ENCODE peak calls at places on chromosomes 2 and 18, in nine cellular contexts. D, Q, M, G, I, L, N, C and F are unnamed samples.

GRCh38 chr18:48564139-48564538 is 25.3 kb downstream of the CTIF start:
- DNase-seq in D (no peak), Q (no peak), M (no peak), G (no peak), I (no peak), L (no peak), N (no peak), C (no peak), F (no peak)

GRCh38 chr18:31610841-31611240 is 19.2 kb downstream of the TTR start:
- DNase-seq in D (peak), Q (peak), M (no peak), G (no peak), I (peak), L (peak), N (no peak), C (peak), F (no peak)

GRCh38 chr2:45688479-45689298 is 37.2 kb downstream of the PRKCE start:
- DNase-seq in D (no peak), Q (no peak), M (no peak), G (no peak), I (no peak), L (no peak), N (no peak), C (no peak), F (no peak)

GRCh38 chr18:49704334-49704733 is 109.0 kb downstream of the ACAA2 start:
- DNase-seq in D (no peak), Q (no peak), M (no peak), G (no peak), I (no peak), L (no peak), N (no peak), C (no peak), F (no peak)

GRCh38 chr2:102050854-102051391 is 59.2 kb downstream of the IL1R2 start:
- DNase-seq in D (no peak), Q (peak), M (no peak), G (no peak), I (no peak), L (no peak), N (no peak), C (peak), F (peak)

GRCh38 chr2:230234845-230235244 is 9.3 kb downstream of the SP140 start:
- DNase-seq in D (no peak), Q (no peak), M (no peak), G (no peak), I (no peak), L (no peak), N (peak), C (no peak), F (no peak)

GRCh38 chr2:109554758-109555157 is 59.0 kb downstream of the SEPTIN10 start:
- DNase-seq in D (no peak), Q (peak), M (no peak), G (no peak), I (no peak), L (no peak), N (no peak), C (no peak), F (no peak)

GRCh38 chr2:85753525-85754312 is at the start of gene ATOH8:
- DNase-seq in D (no peak), Q (peak), M (no peak), G (no peak), I (peak), L (peak), N (no peak), C (peak), F (no peak)

GRCh38 chr18:80044072-80044471 is 9.8 kb downstream of the RBFA start:
- DNase-seq in D (no peak), Q (peak), M (no peak), G (no peak), I (no peak), L (no peak), N (no peak), C (no peak), F (no peak)

GRCh38 chr2:207122914-207123744 is 42.6 kb downstream of the KLF7 start:
- DNase-seq in D (peak), Q (no peak), M (no peak), G (no peak), I (no peak), L (peak), N (no peak), C (no peak), F (no peak)

GRCh38 chr2:168510125-168510756 is 54.2 kb downstream of the CERS6 start:
- DNase-seq in D (no peak), Q (no peak), M (no peak), G (no peak), I (no peak), L (no peak), N (no peak), C (no peak), F (no peak)

GRCh38 chr2:74181739-74182138 is 3.1 kb upstream of the MOB1A start:
- DNase-seq in D (no peak), Q (no peak), M (no peak), G (no peak), I (peak), L (no peak), N (peak), C (peak), F (peak)

GRCh38 chr2:26002617-26003310 is 20.5 kb upstream of the KIF3C start:
- DNase-seq in D (no peak), Q (no peak), M (no peak), G (no peak), I (no peak), L (no peak), N (no peak), C (no peak), F (peak)

GRCh38 chr18:12748671-12749070 is 45.8 kb downstream of the PSMG2 start:
- DNase-seq in D (no peak), Q (no peak), M (no peak), G (no peak), I (no peak), L (no peak), N (no peak), C (no peak), F (no peak)

GRCh38 chr2:241944821-241945220 is 75.3 kb downstream of the RTP5 start:
- DNase-seq in D (no peak), Q (no peak), M (no peak), G (no peak), I (no peak), L (no peak), N (no peak), C (no peak), F (no peak)

GRCh38 chr2:237700583-237701032 is 73.2 kb downstream of the LRRFIP1 start:
- DNase-seq in D (no peak), Q (no peak), M (no peak), G (no peak), I (peak), L (peak), N (peak), C (no peak), F (no peak)

GRCh38 chr2:1988049-1988448 is 243.7 kb upstream of the PXDN start:
- DNase-seq in D (no peak), Q (no peak), M (no peak), G (no peak), I (no peak), L (no peak), N (no peak), C (no peak), F (no peak)

GRCh38 chr2:113888641-113889470 is 1.0 kb upstream of the ACTR3 start:
- DNase-seq in D (no peak), Q (no peak), M (no peak), G (no peak), I (no peak), L (peak), N (no peak), C (no peak), F (no peak)

GRCh38 chr18:4704766-4705165 is 249.7 kb upstream of the DLGAP1 start:
- DNase-seq in D (no peak), Q (no peak), M (no peak), G (no peak), I (no peak), L (no peak), N (no peak), C (no peak), F (no peak)

GRCh38 chr2:158071018-158071417 is 30.7 kb upstream of the UPP2 start:
- DNase-seq in D (no peak), Q (no peak), M (no peak), G (no peak), I (no peak), L (no peak), N (no peak), C (no peak), F (no peak)

GRCh38 chr2:74892609-74893008 is 58.7 kb downstream of the HK2 start:
- DNase-seq in D (no peak), Q (no peak), M (no peak), G (no peak), I (no peak), L (no peak), N (no peak), C (no peak), F (no peak)

GRCh38 chr18:3015203-3015590 is 2.3 kb upstream of the LPIN2 start:
- DNase-seq in D (peak), Q (peak), M (peak), G (peak), I (no peak), L (no peak), N (no peak), C (peak), F (peak)

GRCh38 chr2:152387046-152387445 is 52.1 kb downstream of the FMNL2 start:
- DNase-seq in D (no peak), Q (no peak), M (no peak), G (no peak), I (peak), L (no peak), N (no peak), C (no peak), F (no peak)

GRCh38 chr2:191679818-191680600 is 2.1 kb downstream of the NABP1 start:
- DNase-seq in D (peak), Q (no peak), M (no peak), G (peak), I (no peak), L (no peak), N (no peak), C (no peak), F (peak)

GRCh38 chr2:24485191-24485590 is 5.9 kb upstream of the NCOA1 start:
- DNase-seq in D (no peak), Q (no peak), M (no peak), G (no peak), I (no peak), L (no peak), N (no peak), C (no peak), F (no peak)
- TF ChIP-seq REST in D (no peak), Q (no peak), M (no peak), G (no peak), I (no peak), L (no peak), N (no peak), C (no peak), F (no peak)

GRCh38 chr2:240467659-240468299 is 32.3 kb downstream of the GPC1 start:
- DNase-seq in D (no peak), Q (no peak), M (no peak), G (no peak), I (peak), L (no peak), N (no peak), C (no peak), F (no peak)

GRCh38 chr2:240465268-240465764 is 29.9 kb downstream of the GPC1 start:
- DNase-seq in D (no peak), Q (no peak), M (no peak), G (no peak), I (no peak), L (no peak), N (no peak), C (no peak), F (no peak)

GRCh38 chr2:240465765-240466578 is 30.5 kb downstream of the GPC1 start:
- DNase-seq in D (no peak), Q (no peak), M (no peak), G (no peak), I (peak), L (no peak), N (no peak), C (no peak), F (no peak)

GRCh38 chr2:240467149-240467642 is 31.7 kb downstream of the GPC1 start:
- DNase-seq in D (no peak), Q (no peak), M (no peak), G (no peak), I (peak), L (no peak), N (no peak), C (no peak), F (no peak)

GRCh38 chr2:240466579-240467148 is 31.2 kb downstream of the GPC1 start:
- DNase-seq in D (no peak), Q (no peak), M (no peak), G (no peak), I (peak), L (no peak), N (no peak), C (no peak), F (no peak)
- H3K27ac ChIP-seq in D (no peak), Q (no peak), M (no peak), G (no peak), I (no peak), L (no peak), N (no peak), C (no peak), F (no peak)

GRCh38 chr2:15950088-15950952 is 10.0 kb downstream of the MYCN start:
- DNase-seq in D (no peak), Q (no peak), M (no peak), G (no peak), I (no peak), L (no peak), N (no peak), C (no peak), F (no peak)
- TF ChIP-seq REST in D (no peak), Q (no peak), M (no peak), G (no peak), I (no peak), L (no peak), N (no peak), C (no peak), F (no peak)

GRCh38 chr2:232728785-232729184 is 31.7 kb downstream of the GIGYF2 start:
- DNase-seq in D (no peak), Q (no peak), M (no peak), G (no peak), I (no peak), L (no peak), N (no peak), C (no peak), F (no peak)

GRCh38 chr2:232731470-232731869 is 34.3 kb downstream of the GIGYF2 start:
- DNase-seq in D (no peak), Q (no peak), M (no peak), G (no peak), I (no peak), L (no peak), N (no peak), C (no peak), F (no peak)
- H3K27ac ChIP-seq in D (no peak), Q (no peak), M (no peak), G (no peak), I (peak), L (no peak), N (no peak), C (no peak), F (no peak)

DNA sequence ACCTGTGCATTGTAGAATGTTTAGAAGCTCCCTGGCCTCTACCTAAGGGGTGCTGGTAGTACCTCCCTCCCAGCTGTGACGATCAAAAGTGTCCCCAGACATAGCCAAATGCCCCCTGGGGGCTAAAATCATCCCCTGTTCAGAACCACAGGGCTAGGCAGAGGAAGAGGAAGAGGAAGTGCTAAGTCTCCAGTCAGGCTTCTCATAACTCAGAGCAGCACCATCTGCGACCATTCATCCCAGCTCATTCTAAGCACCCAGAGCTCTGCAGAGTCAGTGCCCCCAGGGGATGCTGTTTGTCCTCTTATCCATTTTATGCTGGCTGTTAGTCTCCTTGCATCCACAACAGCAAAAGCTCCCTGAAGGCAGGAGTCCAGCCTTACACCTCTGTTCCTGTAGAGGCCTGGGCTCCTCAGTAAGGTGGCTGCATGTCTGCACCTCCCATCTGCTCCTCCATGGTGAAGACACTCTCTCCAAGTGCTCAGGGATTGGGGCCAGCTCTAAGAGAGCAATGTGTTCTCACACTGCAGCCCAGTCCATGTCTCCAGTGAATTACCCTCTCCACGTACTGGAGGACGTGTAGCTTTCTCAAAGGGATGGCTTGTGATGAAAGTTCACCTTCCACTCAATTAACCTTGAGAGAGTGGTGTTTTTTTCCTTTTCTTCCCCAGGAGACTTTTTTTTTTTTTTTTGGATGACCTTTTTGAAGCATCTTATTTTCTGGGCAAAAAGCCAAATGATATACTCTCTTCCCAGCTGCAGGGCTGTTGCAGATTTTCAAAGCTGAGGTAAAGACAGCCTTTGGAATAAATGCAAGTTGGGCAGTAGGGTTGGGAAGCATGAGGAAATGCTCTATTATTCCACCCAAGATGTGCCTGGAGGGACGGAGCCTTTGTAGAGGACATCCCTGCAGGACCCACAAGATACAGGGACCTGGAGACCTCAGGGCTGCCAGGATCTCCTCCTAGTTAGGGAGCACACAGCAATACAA is 158.9 kb upstream of the SLC14A2 start:
- DNase-seq in D (no peak), Q (no peak), M (no peak), G (no peak), I (no peak), L (no peak), N (no peak), C (no peak), F (no peak)
- TF ChIP-seq REST in D (no peak), Q (no peak), M (no peak), G (no peak), I (no peak), L (no peak), N (no peak), C (no peak), F (no peak)

DNA sequence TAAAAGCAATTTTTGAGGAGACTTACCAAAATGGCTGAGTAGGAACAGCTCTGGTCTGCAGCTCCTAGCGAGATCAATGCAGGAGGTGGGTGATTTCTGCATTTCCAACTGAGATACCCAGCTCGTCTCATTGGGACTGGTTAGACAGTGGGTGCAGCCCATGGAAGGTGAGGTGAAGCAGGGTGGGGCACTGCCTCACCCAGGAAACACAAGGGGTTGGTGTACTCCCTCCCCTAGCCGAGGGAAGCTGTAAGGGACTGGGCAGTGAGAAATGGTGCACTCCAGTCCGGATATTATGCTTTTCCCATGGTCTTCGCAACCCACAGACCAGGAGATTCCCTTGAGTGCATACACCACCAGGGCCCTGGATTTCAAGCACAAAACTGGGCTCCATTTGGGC is 419.0 kb downstream of the NUP35 start:
- DNase-seq in D (no peak), Q (no peak), M (no peak), G (no peak), I (no peak), L (no peak), N (no peak), C (no peak), F (no peak)
- H3K27ac ChIP-seq in D (no peak), Q (no peak), M (no peak), G (no peak), I (no peak), L (no peak), N (no peak), C (no peak), F (no peak)

DNA sequence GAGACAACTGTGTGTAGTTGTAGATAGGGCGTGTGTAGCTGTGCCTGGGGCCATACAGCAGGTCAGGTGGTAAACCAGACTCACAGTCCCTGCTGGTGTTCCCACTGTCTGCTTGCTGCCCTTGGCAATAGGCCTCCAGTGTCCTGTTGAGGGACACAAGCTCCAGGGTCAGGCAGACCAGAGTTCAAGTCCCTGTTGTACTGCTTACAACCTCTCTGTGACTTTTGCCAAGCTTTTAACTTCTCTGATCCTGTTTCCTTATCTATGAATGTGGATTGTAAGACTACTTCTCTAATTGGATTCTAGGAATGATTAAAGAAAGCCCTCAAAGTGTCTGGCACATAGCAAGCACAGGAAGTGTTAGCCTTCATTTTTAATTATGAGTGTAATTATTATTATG is 68.6 kb downstream of the MERTK start:
- DNase-seq in D (no peak), Q (no peak), M (no peak), G (no peak), I (no peak), L (no peak), N (no peak), C (no peak), F (no peak)
- TF ChIP-seq REST in D (no peak), Q (no peak), M (no peak), G (no peak), I (no peak), L (no peak), N (no peak), C (no peak), F (no peak)